ENCODE peak calls at places on chromosome 3, in five cellular contexts. Y is Ammon's horn; B is naive B cell; H is C1 segment of cervical spinal cord; F is activated naive CD4-positive, alpha-beta T cell treated with anti-CD3 and anti-CD28 coated beads for 36 hours. J is an unnamed sample.

GRCh38 chr3:108953700-108954099 is at the start of gene GUCA1C:
- DNase-seq in Y (no peak), B (no peak), H (no peak), F (no peak), J (no peak)

GRCh38 chr3:108029466-108029865 is 61.4 kb downstream of the CD47 start:
- DNase-seq in Y (no peak), B (no peak), H (no peak), F (no peak), J (no peak)

GRCh38 chr3:45060165-45060897 is 34.2 kb downstream of the CLEC3B start:
- DNase-seq in Y (peak), B (no peak), H (no peak), F (no peak), J (no peak)

GRCh38 chr3:124781706-124782376 is 51.6 kb downstream of the UMPS start:
- DNase-seq in Y (no peak), B (no peak), H (no peak), F (no peak), J (no peak)

GRCh38 chr3:121985841-121986240 is 36.2 kb downstream of the ILDR1 start:
- DNase-seq in Y (no peak), B (no peak), H (no peak), F (no peak), J (no peak)

GRCh38 chr3:163018664-163019063 is 1522.1 kb downstream of the OTOL1 start:
- DNase-seq in Y (no peak), B (no peak), H (no peak), F (no peak), J (no peak)

GRCh38 chr3:17466028-17466427 is 276.4 kb downstream of the TBC1D5 start:
- DNase-seq in Y (no peak), B (no peak), H (no peak), F (no peak), J (no peak)

GRCh38 chr3:58188173-58188564 is 22.6 kb downstream of the DNASE1L3 start:
- DNase-seq in Y (no peak), B (no peak), H (no peak), F (no peak), J (no peak)

GRCh38 chr3:138456961-138457862 is 22.8 kb downstream of the ESYT3 start:
- DNase-seq in Y (no peak), B (no peak), H (no peak), F (no peak), J (no peak)

GRCh38 chr3:172138792-172139507 is 99.6 kb downstream of the FNDC3B start:
- DNase-seq in Y (peak), B (no peak), H (peak), F (peak), J (peak)

GRCh38 chr3:149553781-149554451 is 79.4 kb downstream of the TM4SF4 start:
- DNase-seq in Y (peak), B (no peak), H (peak), F (no peak), J (peak)

GRCh38 chr3:146163584-146163983 is 2.6 kb upstream of the PLOD2 start:
- DNase-seq in Y (no peak), B (no peak), H (no peak), F (no peak), J (no peak)

GRCh38 chr3:179624471-179624870 is 19.9 kb downstream of the NDUFB5 start:
- DNase-seq in Y (no peak), B (no peak), H (no peak), F (no peak), J (no peak)

GRCh38 chr3:47658444-47658843 is 79.8 kb upstream of the CSPG5 start:
- DNase-seq in Y (no peak), B (no peak), H (no peak), F (no peak), J (no peak)

GRCh38 chr3:18841422-18842343 is 306.6 kb upstream of the KCNH8 start:
- DNase-seq in Y (no peak), B (no peak), H (no peak), F (no peak), J (no peak)

GRCh38 chr3:58664611-58665010 is 2.0 kb downstream of the FAM3D start:
- DNase-seq in Y (no peak), B (no peak), H (no peak), F (no peak), J (no peak)

GRCh38 chr3:196916995-196917394 is 25.3 kb downstream of the NCBP2 start:
- DNase-seq in Y (no peak), B (no peak), H (no peak), F (no peak), J (no peak)

GRCh38 chr3:99413504-99413903 is 224.9 kb upstream of the COL8A1 start:
- DNase-seq in Y (no peak), B (no peak), H (no peak), F (no peak), J (no peak)

GRCh38 chr3:53109822-53110771 is 20.1 kb downstream of the RFT1 start:
- DNase-seq in Y (peak), B (no peak), H (peak), F (peak), J (no peak)

GRCh38 chr3:193030276-193030675 is 112.6 kb upstream of the MB21D2 start:
- DNase-seq in Y (no peak), B (no peak), H (no peak), F (no peak), J (no peak)

GRCh38 chr3:194315965-194316361 is 35.2 kb downstream of the CPN2 start:
- DNase-seq in Y (no peak), B (no peak), H (no peak), F (no peak), J (no peak)

GRCh38 chr3:177357352-177358084 is 160.2 kb upstream of the TBL1XR1 start:
- DNase-seq in Y (no peak), B (no peak), H (peak), F (peak), J (no peak)

GRCh38 chr3:58306662-58307286 is 454 bp downstream of the HTD2 start:
- DNase-seq in Y (peak), B (peak), H (no peak), F (peak), J (peak)

GRCh38 chr3:119817071-119817470 is 35.2 kb downstream of the NR1I2 start:
- DNase-seq in Y (no peak), B (no peak), H (no peak), F (no peak), J (no peak)

GRCh38 chr3:194446754-194447153 is 40.0 kb downstream of the ATP13A3 start:
- DNase-seq in Y (no peak), B (no peak), H (no peak), F (no peak), J (no peak)

GRCh38 chr3:15630646-15631350 is 29.3 kb downstream of the BTD start:
- DNase-seq in Y (peak), B (no peak), H (no peak), F (no peak), J (no peak)

GRCh38 chr3:152202976-152203626 is 65.6 kb upstream of the MBNL1 start:
- DNase-seq in Y (peak), B (no peak), H (no peak), F (peak), J (no peak)

GRCh38 chr3:179551383-179551782 is 11.3 kb upstream of the ACTL6A start:
- DNase-seq in Y (no peak), B (no peak), H (no peak), F (no peak), J (no peak)

GRCh38 chr3:15815696-15816095 is 17.9 kb upstream of the ANKRD28 start:
- DNase-seq in Y (peak), B (no peak), H (no peak), F (no peak), J (no peak)

GRCh38 chr3:186049001-186049400 is 59.9 kb downstream of the ETV5 start:
- DNase-seq in Y (no peak), B (no peak), H (no peak), F (no peak), J (no peak)

GRCh38 chr3:120448707-120449650 is 1.8 kb downstream of the FSTL1 start:
- DNase-seq in Y (no peak), B (no peak), H (peak), F (no peak), J (peak)

J was measured in tibial nerve.